ENCODE peak calls at places on chromosomes 5 and 9, in eight cellular contexts. S is pancreas, M is Calu3, E is neural crest cell, A is fibroblast of mammary gland, Q is stomach, I is dorsolateral prefrontal cortex, K is AG09319. H is an unnamed sample.

GRCh38 chr5:72555871-72556270 is 48.7 kb upstream of the ZNF366 start:
- DNase-seq in A (peak; percentile 10), S (no peak), I (no peak), K (no peak), Q (no peak), E (no peak), M (no peak), H (no peak)

GRCh38 chr5:133356386-133357331 is 255.7 kb downstream of the FSTL4 start:
- DNase-seq in M (no peak), K (no peak), E (no peak), Q (no peak), S (no peak), A (no peak), I (no peak), H (no peak)

GRCh38 chr5:8034852-8035251 is 165.9 kb downstream of the MTRR start:
- DNase-seq in S (no peak), E (no peak), M (no peak), K (no peak), A (no peak), Q (no peak), I (no peak), H (no peak)

GRCh38 chr5:52449506-52449905 is 338.2 kb upstream of the ITGA1 start:
- DNase-seq in A (no peak), S (no peak), I (no peak), E (no peak), Q (no peak), M (no peak), K (no peak), H (no peak)

GRCh38 chr9:22147818-22148573 is 138.9 kb upstream of the CDKN2B start:
- DNase-seq in M (peak; percentile 41), Q (no peak), K (no peak), I (no peak), A (peak; percentile 99), E (no peak), S (no peak), H (no peak)

GRCh38 chr9:77433675-77434445 is 214.3 kb downstream of the GNA14 start:
- DNase-seq in E (peak; percentile 51), A (peak; percentile 68), Q (peak; percentile 61), I (peak; percentile 85), M (peak; percentile 43), S (peak; percentile 84), K (peak; percentile 41), H (peak; percentile 28)

GRCh38 chr5:9268226-9268625 is 277.6 kb downstream of the SEMA5A start:
- DNase-seq in Q (no peak), I (no peak), M (no peak), E (no peak), A (no peak), S (no peak), K (no peak), H (no peak)

GRCh38 chr5:82639393-82640144 is 361.4 kb upstream of the RPS23 start:
- DNase-seq in E (no peak), Q (no peak), K (peak; percentile 25), M (no peak), I (no peak), S (no peak), A (no peak), H (no peak)

GRCh38 chr5:58075907-58076306 is 384.0 kb downstream of the PLK2 start:
- DNase-seq in K (no peak), I (no peak), E (no peak), Q (no peak), A (no peak), S (no peak), M (no peak), H (peak; percentile 89)

GRCh38 chr9:35681341-35682002 is 7.7 kb downstream of the CA9 start:
- DNase-seq in A (no peak), M (no peak), Q (no peak), S (no peak), K (no peak), E (no peak), I (no peak), H (no peak)

GRCh38 chr9:125125523-125125922 is 17.8 kb downstream of the SCAI start:
- DNase-seq in E (no peak), M (no peak), Q (no peak), S (no peak), I (no peak), A (peak; percentile 61), K (no peak), H (no peak)

GRCh38 chr5:4879693-4880303 is 260.3 kb upstream of the ADAMTS16 start:
- DNase-seq in M (peak; percentile 75), I (peak; percentile 88), K (peak; percentile 18), A (peak; percentile 74), S (no peak), Q (peak; percentile 81), E (peak; percentile 81), H (peak; percentile 64)

GRCh38 chr9:79572032-79572890 is 496 bp downstream of the TLE4 start:
- DNase-seq in I (no peak), Q (peak; percentile 59), E (peak; percentile 48), M (peak; percentile 13), S (peak; percentile 78), A (peak; percentile 35), K (no peak), H (no peak)

GRCh38 chr5:110616009-110616408 is 110.5 kb downstream of the TMEM232 start:
- DNase-seq in Q (no peak), K (no peak), M (no peak), A (no peak), S (no peak), E (no peak), I (no peak), H (no peak)

GRCh38 chr5:32506251-32506661 is 61.7 kb upstream of the ZFR start:
- DNase-seq in E (no peak), A (peak; percentile 43), M (no peak), Q (no peak), I (peak; percentile 28), S (no peak), K (no peak), H (no peak)

GRCh38 chr5:107630184-107630583 is 40.6 kb downstream of the EFNA5 start:
- DNase-seq in A (no peak), I (no peak), S (no peak), Q (no peak), K (no peak), M (no peak), E (no peak), H (peak; percentile 90)

DNA sequence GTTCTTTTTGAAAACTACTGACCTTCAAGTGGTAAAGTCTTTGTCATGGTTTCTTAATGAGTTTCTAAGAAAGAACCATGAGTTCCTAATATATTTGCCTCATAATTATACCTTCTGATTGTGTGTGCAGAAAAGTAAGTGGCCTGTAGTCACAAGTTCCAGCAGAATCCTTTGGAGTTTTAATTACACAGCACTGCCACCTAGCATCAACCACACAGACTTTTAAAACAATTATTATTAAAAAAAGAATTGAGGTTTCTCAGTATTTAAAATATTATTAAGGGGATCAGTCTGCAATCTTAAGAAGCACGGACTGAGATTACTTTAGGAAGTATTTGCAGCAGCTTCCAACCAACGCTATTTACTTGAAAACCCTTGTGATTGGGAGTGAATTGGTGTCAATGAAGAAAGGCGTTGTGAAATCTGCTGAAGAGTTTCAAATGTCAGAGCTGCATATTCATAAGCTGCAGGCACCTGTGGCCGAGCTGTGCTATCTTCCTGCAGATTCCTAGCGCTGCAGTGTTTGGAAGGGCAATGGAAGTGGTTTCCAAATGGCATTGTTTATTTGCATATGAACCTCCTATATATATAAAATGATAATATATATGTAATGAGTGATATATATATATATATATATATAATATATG is 1074.2 kb upstream of the WWC1 start:
- DNase-seq in I (no peak), E (no peak), Q (no peak), A (no peak), S (no peak), M (no peak), K (no peak), H (peak; percentile 17)
- TF ChIP-seq CTCF in I (no peak), E (peak; percentile 18), Q (no peak), A (no peak), S (no peak), M (peak; percentile 18), K (no peak), H (peak; percentile 52)

GRCh38 chr9:134154262-134154701 is 10.1 kb downstream of the RNU6ATAC start:
- DNase-seq in Q (no peak), M (no peak), K (no peak), A (no peak), E (no peak), I (no peak), S (peak; percentile 73), H (no peak)

GRCh38 chr9:134157378-134157885 is 6.9 kb downstream of the RNU6ATAC start:
- DNase-seq in E (no peak), I (no peak), M (no peak), Q (no peak), A (no peak), S (no peak), K (no peak), H (no peak)

GRCh38 chr9:134156564-134157377 is 7.6 kb downstream of the RNU6ATAC start:
- DNase-seq in K (no peak), M (no peak), A (no peak), S (no peak), E (no peak), I (no peak), Q (no peak), H (no peak)

GRCh38 chr9:134158242-134158641 is 6.1 kb downstream of the RNU6ATAC start:
- DNase-seq in K (no peak), M (no peak), I (no peak), S (no peak), E (no peak), Q (no peak), A (no peak), H (no peak)

GRCh38 chr9:134155812-134156360 is 8.5 kb downstream of the RNU6ATAC start:
- DNase-seq in I (no peak), S (no peak), Q (no peak), M (no peak), E (no peak), K (no peak), A (no peak), H (no peak)
- TF ChIP-seq CTCF in I (no peak), S (no peak), Q (no peak), M (no peak), E (no peak), K (no peak), A (no peak), H (no peak)

GRCh38 chr5:96434201-96434645 is 1.2 kb upstream of the PCSK1 start:
- DNase-seq in S (peak; percentile 78), A (peak; percentile 75), M (peak; percentile 60), E (peak; percentile 74), Q (peak; percentile 63), I (peak; percentile 62), K (peak; percentile 12), H (peak; percentile 21)
- TF ChIP-seq CTCF in S (no peak), A (no peak), M (no peak), E (no peak), Q (no peak), I (no peak), K (no peak), H (no peak)

DNA sequence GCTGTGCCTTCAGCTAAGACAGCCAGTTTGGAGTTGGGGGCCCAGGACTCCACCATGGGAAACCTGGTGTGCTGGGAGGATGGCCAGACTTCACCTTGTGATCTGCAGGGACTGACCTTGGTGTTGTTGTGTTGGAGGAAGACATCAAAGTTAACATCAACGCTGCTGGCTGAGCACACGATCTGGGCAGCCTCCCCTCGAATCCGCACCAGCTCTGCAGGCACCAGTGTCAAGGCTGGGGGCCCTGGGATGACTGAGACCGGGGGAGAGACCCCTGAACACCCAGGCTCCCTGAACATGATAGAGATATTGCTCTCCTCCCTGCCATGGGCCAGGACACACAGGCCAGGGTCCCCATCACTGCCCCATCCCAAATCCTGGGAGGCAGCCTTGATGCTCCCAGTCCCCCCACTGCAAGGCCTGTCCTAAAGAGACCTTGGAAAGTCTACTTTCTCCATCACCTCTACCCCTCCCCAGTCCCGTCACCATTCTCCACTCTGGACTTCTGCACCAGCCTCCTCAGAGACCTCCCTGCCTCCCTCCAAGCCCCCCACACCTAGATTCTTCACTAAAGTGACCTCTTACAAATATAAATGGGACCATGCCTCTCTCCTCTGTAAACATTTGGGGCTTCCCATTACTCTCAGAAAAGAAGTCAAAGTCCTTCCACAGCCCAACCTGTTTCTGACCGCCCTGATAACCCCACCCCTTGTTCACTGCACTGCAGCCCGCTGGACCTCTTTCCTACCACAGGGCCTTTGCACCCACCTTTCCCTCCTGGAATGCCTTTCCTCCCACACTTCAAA is 8.2 kb downstream of the CSF1R start:
- DNase-seq in M (no peak), I (no peak), S (no peak), A (no peak), Q (peak; percentile 17), E (no peak), K (no peak), H (no peak)
- TF ChIP-seq CTCF in M (no peak), I (no peak), S (no peak), A (no peak), Q (no peak), E (no peak), K (no peak), H (no peak)

H was measured in LNCaP clone FGC.